ENCODE peak calls at places on chromosomes 7 and 10, in eight cellular contexts. S is fibroblast of lung; E is stimulated activated CD4-positive, alpha-beta T cell treated with anti-CD3 and anti-CD28 coated beads, Interleukin-4, amount 100 ng/mL, for 48 hours; X is activated CD4-positive, alpha-beta T cell treated with anti-CD3 and anti-CD28 coated beads, Interleukin-2, amount 10 ng/mL, durations not matched to agents 7 days and 5 days; V is GM23338; K is LHCN-M2; Q is DMS53; Z is GM20000. R is an unnamed sample.

GRCh38 chr7:96479015-96479645 is 157.2 kb upstream of the SLC25A13 start:
- DNase-seq in S (peak), E (no peak), X (peak), V (no peak), K (no peak), Q (no peak), Z (no peak), R (no peak)

GRCh38 chr10:78335691-78336401 is 302.2 kb downstream of the RPS24 start:
- DNase-seq in S (peak), E (no peak), X (no peak), V (no peak), K (peak), Q (peak), Z (no peak), R (no peak)

GRCh38 chr7:124295289-124295688 is 262.4 kb upstream of the TMEM229A start:
- DNase-seq in S (no peak), E (no peak), X (no peak), V (no peak), K (no peak), Q (no peak), Z (no peak), R (no peak)

GRCh38 chr7:156768698-156769472 is 124.1 kb downstream of the LMBR1 start:
- DNase-seq in S (no peak), E (no peak), X (no peak), V (peak), K (no peak), Q (peak), Z (no peak), R (peak)

GRCh38 chr10:23448802-23449570 is 10.1 kb downstream of the OTUD1 start:
- DNase-seq in S (peak), E (no peak), X (peak), V (no peak), K (peak), Q (peak), Z (peak), R (no peak)

GRCh38 chr10:86752311-86752710 is 4.1 kb upstream of the BMPR1A start:
- DNase-seq in S (no peak), E (no peak), X (no peak), V (no peak), K (no peak), Q (peak), Z (no peak), R (peak)

GRCh38 chr7:50560865-50561351 is 4.3 kb downstream of the DDC start:
- DNase-seq in S (no peak), E (no peak), X (no peak), V (peak), K (no peak), Q (peak), Z (no peak), R (peak)

GRCh38 chr7:101058355-101058754 is 26.9 kb upstream of the TRIM56 start:
- DNase-seq in S (peak), E (peak), X (peak), V (peak), K (peak), Q (peak), Z (peak), R (peak)

GRCh38 chr7:21763818-21764217 is 181.9 kb downstream of the CDCA7L start:
- DNase-seq in S (no peak), E (no peak), X (no peak), V (no peak), K (no peak), Q (no peak), Z (no peak), R (no peak)

GRCh38 chr7:124275411-124275810 is 242.5 kb upstream of the TMEM229A start:
- DNase-seq in S (peak), E (no peak), X (no peak), V (peak), K (no peak), Q (peak), Z (no peak), R (peak)

GRCh38 chr7:2954433-2954853 is 89.2 kb downstream of the CARD11 start:
- DNase-seq in S (no peak), E (no peak), X (peak), V (no peak), K (no peak), Q (no peak), Z (no peak), R (no peak)

GRCh38 chr10:101070098-101070497 is 8.3 kb downstream of the KAZALD1 start:
- DNase-seq in S (no peak), E (no peak), X (no peak), V (no peak), K (no peak), Q (no peak), Z (no peak), R (no peak)

GRCh38 chr10:17257466-17258321 is 29.7 kb downstream of the VIM start:
- DNase-seq in S (peak), E (peak), X (peak), V (peak), K (peak), Q (peak), Z (peak), R (peak)

GRCh38 chr10:123295644-123296043 is 141.4 kb downstream of the BUB3 start:
- DNase-seq in S (no peak), E (no peak), X (no peak), V (no peak), K (no peak), Q (no peak), Z (no peak), R (no peak)

GRCh38 chr10:22649390-22649841 is 65.0 kb downstream of the PIP4K2A start:
- DNase-seq in S (no peak), E (no peak), X (peak), V (no peak), K (no peak), Q (no peak), Z (no peak), R (no peak)

GRCh38 chr7:88306590-88307048 is at the start of gene STEAP4:
- DNase-seq in S (peak), E (no peak), X (no peak), V (peak), K (peak), Q (peak), Z (no peak), R (peak)

GRCh38 chr7:134593530-134594392 is 44.9 kb downstream of the AKR1B15 start:
- DNase-seq in S (peak), E (no peak), X (no peak), V (no peak), K (peak), Q (peak), Z (no peak), R (peak)

GRCh38 chr10:971613-972012 is 16.6 kb upstream of the GTPBP4 start:
- DNase-seq in S (no peak), E (no peak), X (no peak), V (no peak), K (no peak), Q (peak), Z (no peak), R (no peak)

GRCh38 chr7:11450246-11450645 is 381.8 kb downstream of the THSD7A start:
- DNase-seq in S (peak), E (no peak), X (no peak), V (no peak), K (no peak), Q (peak), Z (no peak), R (no peak)

GRCh38 chr10:56823849-56824248 is 462.8 kb upstream of the ZWINT start:
- DNase-seq in S (no peak), E (no peak), X (no peak), V (peak), K (no peak), Q (peak), Z (peak), R (peak)

GRCh38 chr7:953547-954327 is 743 bp downstream of the ADAP1 start:
- DNase-seq in S (peak), E (no peak), X (no peak), V (peak), K (no peak), Q (peak), Z (no peak), R (peak)

GRCh38 chr7:113636727-113637421 is 281.9 kb downstream of the PPP1R3A start:
- DNase-seq in S (peak), E (no peak), X (no peak), V (no peak), K (peak), Q (no peak), Z (no peak), R (no peak)

GRCh38 chr10:117860823-117861222 is 185.9 kb downstream of the RAB11FIP2 start:
- DNase-seq in S (no peak), E (no peak), X (no peak), V (peak), K (peak), Q (peak), Z (peak), R (peak)

GRCh38 chr10:31769564-31769963 is 159.1 kb downstream of the ARHGAP12 start:
- DNase-seq in S (peak), E (no peak), X (no peak), V (no peak), K (peak), Q (no peak), Z (no peak), R (no peak)

GRCh38 chr10:13271552-13272163 is 28.2 kb downstream of the PHYH start:
- DNase-seq in S (peak), E (peak), X (peak), V (peak), K (no peak), Q (peak), Z (peak), R (peak)

GRCh38 chr10:119761106-119761505 is 35.3 kb downstream of the INPP5F start:
- DNase-seq in S (peak), E (no peak), X (no peak), V (no peak), K (peak), Q (no peak), Z (no peak), R (no peak)

GRCh38 chr10:25758511-25758910 is 175.5 kb upstream of the MYO3A start:
- DNase-seq in S (no peak), E (no peak), X (no peak), V (no peak), K (no peak), Q (no peak), Z (no peak), R (no peak)

GRCh38 chr7:100949931-100950443 is 653 bp downstream of the MUC3A start:
- DNase-seq in S (no peak), E (no peak), X (no peak), V (no peak), K (no peak), Q (no peak), Z (no peak), R (peak)

GRCh38 chr7:27923308-27923980 is 183.5 kb downstream of the TAX1BP1 start:
- DNase-seq in S (no peak), E (no peak), X (no peak), V (no peak), K (no peak), Q (no peak), Z (no peak), R (no peak)

GRCh38 chr7:34107306-34107705 is 202.0 kb downstream of the BMPER start:
- DNase-seq in S (peak), E (no peak), X (no peak), V (no peak), K (peak), Q (no peak), Z (no peak), R (no peak)

GRCh38 chr10:30816144-30816811 is 186.7 kb upstream of the LYZL2 start:
- DNase-seq in S (no peak), E (no peak), X (no peak), V (no peak), K (no peak), Q (no peak), Z (no peak), R (no peak)

GRCh38 chr7:155543011-155543881 is 3.1 kb downstream of the CNPY1 start:
- DNase-seq in S (no peak), E (no peak), X (no peak), V (peak), K (no peak), Q (no peak), Z (no peak), R (peak)